ENCODE peak calls at places on chromosomes 13 and 19, in four cellular contexts. One of them, this sample, is unnamed.

GRCh38 chr19:1214862-1215731 is 9.5 kb downstream of the STK11 start:
- DNase-seq in C1 segment of cervical spinal cord: peak; percentile 47
- DNase-seq in activated CD4-positive, alpha-beta T cell treated with anti-CD3 and anti-CD28 coated beads, Interleukin-2, amount 50 U/mL, for 48 hours: no peak
- DNase-seq in T-helper 17 cell: no peak
- DNase-seq in this sample: no peak

GRCh38 chr19:38310986-38311385 is 4.8 kb downstream of the YIF1B start:
- DNase-seq in C1 segment of cervical spinal cord: no peak
- DNase-seq in activated CD4-positive, alpha-beta T cell treated with anti-CD3 and anti-CD28 coated beads, Interleukin-2, amount 50 U/mL, for 48 hours: no peak
- DNase-seq in T-helper 17 cell: no peak
- DNase-seq in this sample: no peak

GRCh38 chr19:13100031-13100588 is 2.5 kb downstream of the LYL1 start:
- DNase-seq in C1 segment of cervical spinal cord: no peak
- DNase-seq in activated CD4-positive, alpha-beta T cell treated with anti-CD3 and anti-CD28 coated beads, Interleukin-2, amount 50 U/mL, for 48 hours: peak; percentile 84
- DNase-seq in T-helper 17 cell: no peak
- DNase-seq in this sample: no peak

GRCh38 chr13:44298314-44298713 is 75.3 kb upstream of the SERP2 start:
- DNase-seq in C1 segment of cervical spinal cord: no peak
- DNase-seq in activated CD4-positive, alpha-beta T cell treated with anti-CD3 and anti-CD28 coated beads, Interleukin-2, amount 50 U/mL, for 48 hours: no peak
- DNase-seq in T-helper 17 cell: no peak
- DNase-seq in this sample: no peak

GRCh38 chr13:23359882-23360281 is 73.6 kb downstream of the SACS start:
- DNase-seq in C1 segment of cervical spinal cord: no peak
- DNase-seq in activated CD4-positive, alpha-beta T cell treated with anti-CD3 and anti-CD28 coated beads, Interleukin-2, amount 50 U/mL, for 48 hours: no peak
- DNase-seq in T-helper 17 cell: no peak
- DNase-seq in this sample: no peak

GRCh38 chr19:1785310-1785709 is 26.8 kb downstream of the ATP8B3 start:
- DNase-seq in C1 segment of cervical spinal cord: no peak
- DNase-seq in activated CD4-positive, alpha-beta T cell treated with anti-CD3 and anti-CD28 coated beads, Interleukin-2, amount 50 U/mL, for 48 hours: no peak
- DNase-seq in T-helper 17 cell: no peak
- DNase-seq in this sample: no peak

GRCh38 chr19:37218592-37218935 is 550 bp downstream of the ZNF383 start:
- DNase-seq in C1 segment of cervical spinal cord: no peak
- DNase-seq in activated CD4-positive, alpha-beta T cell treated with anti-CD3 and anti-CD28 coated beads, Interleukin-2, amount 50 U/mL, for 48 hours: peak; percentile 36
- DNase-seq in T-helper 17 cell: no peak
- DNase-seq in this sample: no peak

GRCh38 chr19:16514383-16515019 is 18.3 kb downstream of the C19orf44 start:
- DNase-seq in C1 segment of cervical spinal cord: no peak
- DNase-seq in activated CD4-positive, alpha-beta T cell treated with anti-CD3 and anti-CD28 coated beads, Interleukin-2, amount 50 U/mL, for 48 hours: no peak
- DNase-seq in T-helper 17 cell: no peak
- DNase-seq in this sample: no peak

GRCh38 chr13:94088742-94089141 is 390.7 kb downstream of the DCT start:
- DNase-seq in C1 segment of cervical spinal cord: no peak
- DNase-seq in activated CD4-positive, alpha-beta T cell treated with anti-CD3 and anti-CD28 coated beads, Interleukin-2, amount 50 U/mL, for 48 hours: no peak
- DNase-seq in T-helper 17 cell: no peak
- DNase-seq in this sample: no peak

GRCh38 chr19:18488403-18488723 is 33.5 kb downstream of the ELL start:
- DNase-seq in C1 segment of cervical spinal cord: no peak
- DNase-seq in activated CD4-positive, alpha-beta T cell treated with anti-CD3 and anti-CD28 coated beads, Interleukin-2, amount 50 U/mL, for 48 hours: no peak
- DNase-seq in T-helper 17 cell: no peak
- DNase-seq in this sample: no peak

GRCh38 chr13:25247345-25247744 is 39.9 kb downstream of the MTMR6 start:
- DNase-seq in C1 segment of cervical spinal cord: no peak
- DNase-seq in activated CD4-positive, alpha-beta T cell treated with anti-CD3 and anti-CD28 coated beads, Interleukin-2, amount 50 U/mL, for 48 hours: no peak
- DNase-seq in T-helper 17 cell: no peak
- DNase-seq in this sample: no peak

GRCh38 chr19:56066152-56067023 is 54.7 kb downstream of the ZNF787 start:
- DNase-seq in C1 segment of cervical spinal cord: peak; percentile 2
- DNase-seq in activated CD4-positive, alpha-beta T cell treated with anti-CD3 and anti-CD28 coated beads, Interleukin-2, amount 50 U/mL, for 48 hours: peak; percentile 73
- DNase-seq in T-helper 17 cell: peak; percentile 51
- DNase-seq in this sample: peak; percentile 71

GRCh38 chr19:5057860-5058259 is 88.9 kb downstream of the KDM4B start:
- DNase-seq in C1 segment of cervical spinal cord: no peak
- DNase-seq in activated CD4-positive, alpha-beta T cell treated with anti-CD3 and anti-CD28 coated beads, Interleukin-2, amount 50 U/mL, for 48 hours: no peak
- DNase-seq in T-helper 17 cell: no peak
- DNase-seq in this sample: no peak

This sample was measured in progenitor cell of endocrine pancreas.